ENCODE peak calls at places on chromosomes 2 and 18, in nine cellular contexts. O is spleen, U is colonic mucosa, I is IMR-90, X is RWPE1, W is fibroblast of lung, H is endothelial cell of umbilical vein, A is AG04449, K is tibial nerve. S is an unnamed sample.

GRCh38 chr18:38940863-38941531 is 1375.4 kb upstream of the CELF4 start:
- DNase-seq in O (no peak), U (no peak), I (peak; percentile 53), X (peak; percentile 21), W (peak; percentile 59), H (peak; percentile 11), A (no peak), K (no peak), S (no peak)

GRCh38 chr18:23871410-23871809 is 143.1 kb upstream of the TTC39C start:
- DNase-seq in O (peak; percentile 85), U (peak; percentile 62), I (no peak), X (peak; percentile 57), W (peak; percentile 64), H (peak; percentile 47), A (no peak), K (no peak), S (no peak)

GRCh38 chr2:241193276-241193675 is 4.8 kb downstream of the ANO7 start:
- DNase-seq in O (no peak), U (no peak), I (no peak), X (no peak), W (no peak), H (no peak), A (no peak), K (no peak), S (no peak)

GRCh38 chr2:120552800-120553471 is 182.7 kb upstream of the GLI2 start:
- DNase-seq in O (peak; percentile 87), U (peak; percentile 87), I (peak; percentile 23), X (peak; percentile 86), W (peak; percentile 60), H (peak; percentile 97), A (no peak), K (peak; percentile 59), S (peak; percentile 65)

GRCh38 chr18:45874501-45875184 is 49.2 kb downstream of the SIGLEC15 start:
- DNase-seq in O (no peak), U (no peak), I (peak; percentile 24), X (no peak), W (peak; percentile 56), H (no peak), A (no peak), K (no peak), S (no peak)

GRCh38 chr18:49030138-49030537 is 79.4 kb upstream of the SMAD7 start:
- DNase-seq in O (no peak), U (peak; percentile 5), I (no peak), X (no peak), W (no peak), H (no peak), A (no peak), K (no peak), S (no peak)

GRCh38 chr2:162065767-162066166 is 8.2 kb downstream of the DPP4 start:
- DNase-seq in O (no peak), U (no peak), I (no peak), X (no peak), W (no peak), H (no peak), A (no peak), K (no peak), S (no peak)

GRCh38 chr2:237149425-237149824 is 63.7 kb downstream of the COPS8 start:
- DNase-seq in O (no peak), U (no peak), I (peak; percentile 44), X (no peak), W (peak; percentile 72), H (no peak), A (no peak), K (no peak), S (no peak)

GRCh38 chr2:178268435-178268834 is 74.1 kb downstream of the OSBPL6 start:
- DNase-seq in O (no peak), U (no peak), I (peak; percentile 34), X (no peak), W (no peak), H (no peak), A (no peak), K (no peak), S (no peak)

GRCh38 chr2:224948859-224949258 is 93.4 kb downstream of the DOCK10 start:
- DNase-seq in O (no peak), U (no peak), I (peak; percentile 75), X (peak; percentile 32), W (peak; percentile 58), H (peak; percentile 94), A (no peak), K (no peak), S (no peak)

GRCh38 chr2:8487461-8487932 is 194.4 kb upstream of the ID2 start:
- DNase-seq in O (no peak), U (no peak), I (no peak), X (no peak), W (peak; percentile 56), H (no peak), A (no peak), K (no peak), S (no peak)

GRCh38 chr2:131104487-131105155 is 515 bp upstream of the PLEKHB2 start:
- DNase-seq in O (peak; percentile 93), U (peak; percentile 64), I (peak; percentile 61), X (peak; percentile 43), W (peak; percentile 65), H (peak; percentile 50), A (no peak), K (peak; percentile 48), S (peak; percentile 35)

GRCh38 chr2:180570864-180571263 is 409.5 kb upstream of the UBE2E3 start:
- DNase-seq in O (no peak), U (no peak), I (no peak), X (no peak), W (peak; percentile 12), H (no peak), A (no peak), K (no peak), S (no peak)

GRCh38 chr2:180571559-180571958 is 408.8 kb upstream of the UBE2E3 start:
- DNase-seq in O (no peak), U (no peak), I (peak; percentile 77), X (no peak), W (peak; percentile 79), H (no peak), A (peak; percentile 41), K (no peak), S (no peak)

GRCh38 chr2:180577567-180577966 is 402.8 kb upstream of the UBE2E3 start:
- DNase-seq in O (no peak), U (no peak), I (no peak), X (no peak), W (no peak), H (no peak), A (no peak), K (no peak), S (no peak)

GRCh38 chr2:180573951-180574350 is 406.5 kb upstream of the UBE2E3 start:
- DNase-seq in O (no peak), U (no peak), I (peak; percentile 37), X (peak; percentile 78), W (peak; percentile 68), H (no peak), A (no peak), K (no peak), S (no peak)

DNA sequence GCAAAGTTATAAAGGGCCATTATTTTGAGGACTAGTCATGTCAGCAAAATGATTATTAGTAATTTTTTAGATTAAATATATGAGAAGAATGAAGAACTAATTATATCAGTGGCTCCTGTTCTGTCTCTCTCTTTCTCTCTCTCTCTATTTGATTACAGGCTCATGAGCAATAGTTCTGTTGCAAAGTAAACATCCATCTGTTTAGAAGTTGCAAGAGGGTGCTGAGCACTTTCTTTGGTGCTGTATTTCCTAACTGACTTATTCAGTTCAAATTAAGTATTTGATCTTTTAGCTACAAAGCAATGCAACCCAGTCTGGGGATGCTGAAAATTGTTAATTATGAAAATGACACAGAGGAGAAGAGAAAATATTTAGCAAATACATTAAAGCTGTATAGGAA is 408.1 kb upstream of the UBE2E3 start:
- DNase-seq in O (no peak), U (no peak), I (peak; percentile 21), X (no peak), W (no peak), H (no peak), A (no peak), K (no peak), S (no peak)
- TF ChIP-seq CTCF in O (no peak), U (no peak), I (no peak), X (no peak), W (no peak), H (no peak), A (no peak), K (no peak), S (no peak)

GRCh38 chr2:33030326-33030725 is 83.6 kb downstream of the LTBP1 start:
- DNase-seq in O (no peak), U (no peak), I (no peak), X (no peak), W (peak; percentile 13), H (no peak), A (no peak), K (no peak), S (no peak)

GRCh38 chr2:33034784-33035183 is 88.0 kb downstream of the LTBP1 start:
- DNase-seq in O (no peak), U (no peak), I (no peak), X (peak; percentile 17), W (peak; percentile 66), H (peak; percentile 52), A (no peak), K (no peak), S (no peak)

GRCh38 chr2:33029459-33029858 is 82.7 kb downstream of the LTBP1 start:
- DNase-seq in O (no peak), U (no peak), I (no peak), X (no peak), W (no peak), H (no peak), A (no peak), K (no peak), S (no peak)

GRCh38 chr2:33032245-33032644 is 85.5 kb downstream of the LTBP1 start:
- DNase-seq in O (no peak), U (no peak), I (no peak), X (no peak), W (no peak), H (no peak), A (no peak), K (no peak), S (no peak)

GRCh38 chr2:33033524-33034150 is 86.9 kb downstream of the LTBP1 start:
- DNase-seq in O (no peak), U (no peak), I (peak; percentile 66), X (no peak), W (peak; percentile 56), H (peak; percentile 67), A (no peak), K (no peak), S (no peak)
- TF ChIP-seq CTCF in O (no peak), U (peak; percentile 38), I (peak; percentile 75), X (peak; percentile 64), W (peak; percentile 46), H (peak; percentile 46), A (peak; percentile 46), K (peak; percentile 69), S (no peak)

GRCh38 chr2:231399853-231400667 is 4.5 kb downstream of the B3GNT7 start:
- DNase-seq in O (peak; percentile 73), U (peak; percentile 55), I (no peak), X (no peak), W (no peak), H (peak; percentile 26), A (no peak), K (no peak), S (peak; percentile 40)
- TF ChIP-seq CTCF in O (no peak), U (no peak), I (no peak), X (no peak), W (no peak), H (peak; percentile 5), A (no peak), K (no peak), S (no peak)

DNA sequence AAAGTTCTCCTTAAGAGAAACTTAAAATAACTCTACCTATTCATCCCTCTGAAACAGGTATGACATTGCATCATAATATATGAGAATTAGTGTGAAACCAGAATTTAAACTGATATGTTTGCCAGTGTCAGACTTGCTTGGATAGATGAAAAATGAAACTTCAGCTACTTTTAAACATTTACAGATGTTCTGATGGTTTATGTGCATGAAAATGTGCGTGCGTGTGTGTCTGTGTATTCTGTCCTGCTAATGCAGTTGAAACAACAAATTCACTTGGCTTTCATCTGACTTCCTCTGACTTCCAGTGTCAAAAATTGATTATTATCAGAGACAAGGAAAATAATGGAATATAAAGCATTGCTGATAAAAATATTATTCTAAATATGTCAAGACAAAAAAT is 719.4 kb downstream of the LRP1B start:
- DNase-seq in O (no peak), U (no peak), I (no peak), X (no peak), W (no peak), H (no peak), A (no peak), K (no peak), S (no peak)
- TF ChIP-seq CTCF in O (no peak), U (no peak), I (no peak), X (no peak), W (no peak), H (no peak), A (no peak), K (no peak), S (no peak)